ENCODE peak calls at places on chromosomes 4 and X, in six cellular contexts. Y is neural progenitor cell, H is OCI-LY7, K is H9, A is A549, O is fibroblast of lung. J is an unnamed sample.

GRCh38 chrX:43868791-43869190 is 13.5 kb downstream of the MAOB start:
- DNase-seq in Y (no peak), H (no peak), K (no peak), A (no peak), O (peak; percentile 52), J (no peak)

GRCh38 chr4:77593993-77594392 is 11.6 kb upstream of the CXCL13 start:
- DNase-seq in Y (no peak), H (no peak), K (no peak), A (no peak), O (peak; percentile 18), J (no peak)

GRCh38 chrX:37825225-37825842 is 22.0 kb downstream of the DYNLT3 start:
- DNase-seq in Y (peak; percentile 40), H (peak; percentile 73), K (peak; percentile 25), A (peak; percentile 10), O (no peak), J (peak; percentile 72)

GRCh38 chrX:2664497-2664896 is 26.6 kb upstream of the CD99 start:
- DNase-seq in Y (no peak), H (no peak), K (no peak), A (no peak), O (peak; percentile 80), J (no peak)

GRCh38 chr4:71616168-71616811 is 167.6 kb downstream of the GC start:
- DNase-seq in Y (no peak), H (no peak), K (no peak), A (no peak), O (no peak), J (no peak)

GRCh38 chr4:181970356-181970755 is 272.8 kb upstream of the TENM3 start:
- DNase-seq in Y (no peak), H (no peak), K (no peak), A (no peak), O (peak; percentile 83), J (no peak)

GRCh38 chrX:154797006-154797405 is 8.3 kb downstream of the MPP1 start:
- DNase-seq in Y (no peak), H (no peak), K (no peak), A (no peak), O (peak; percentile 27), J (no peak)

GRCh38 chr4:168604496-168605373 is 107.9 kb downstream of the PALLD start:
- DNase-seq in Y (peak; percentile 90), H (no peak), K (no peak), A (no peak), O (peak; percentile 96), J (no peak)

GRCh38 chrX:93637591-93637990 is 35.8 kb downstream of the NAP1L3 start:
- DNase-seq in Y (peak; percentile 48), H (no peak), K (peak; percentile 51), A (no peak), O (no peak), J (no peak)

GRCh38 chr4:13292372-13292771 is 191.8 kb downstream of the RAB28 start:
- DNase-seq in Y (no peak), H (no peak), K (no peak), A (no peak), O (no peak), J (no peak)

GRCh38 chr4:73687414-73687813 is 53.0 kb upstream of the CXCL8 start:
- DNase-seq in Y (no peak), H (no peak), K (no peak), A (no peak), O (no peak), J (no peak)

GRCh38 chr4:125520258-125520990 is 205.7 kb downstream of the FAT4 start:
- DNase-seq in Y (no peak), H (no peak), K (no peak), A (no peak), O (peak; percentile 79), J (no peak)

GRCh38 chrX:2710041-2710471 is 19.0 kb downstream of the CD99 start:
- DNase-seq in Y (no peak), H (no peak), K (no peak), A (peak; percentile 52), O (peak; percentile 72), J (peak; percentile 61)

GRCh38 chr4:156312261-156312847 is 358.7 kb upstream of the CTSO start:
- DNase-seq in Y (no peak), H (no peak), K (no peak), A (no peak), O (peak; percentile 69), J (no peak)

GRCh38 chr4:179165862-179166261 is 1723.6 kb upstream of the AGA start:
- DNase-seq in Y (peak; percentile 21), H (no peak), K (no peak), A (no peak), O (no peak), J (no peak)
- H3K4me2 ChIP-seq in Y (peak overlapping the region; percentile 56), H (no peak overlapping the region), K (peak overlapping the region; percentile 48), A (no peak overlapping the region), O (no peak overlapping the region), J (no peak overlapping the region)

DNA sequence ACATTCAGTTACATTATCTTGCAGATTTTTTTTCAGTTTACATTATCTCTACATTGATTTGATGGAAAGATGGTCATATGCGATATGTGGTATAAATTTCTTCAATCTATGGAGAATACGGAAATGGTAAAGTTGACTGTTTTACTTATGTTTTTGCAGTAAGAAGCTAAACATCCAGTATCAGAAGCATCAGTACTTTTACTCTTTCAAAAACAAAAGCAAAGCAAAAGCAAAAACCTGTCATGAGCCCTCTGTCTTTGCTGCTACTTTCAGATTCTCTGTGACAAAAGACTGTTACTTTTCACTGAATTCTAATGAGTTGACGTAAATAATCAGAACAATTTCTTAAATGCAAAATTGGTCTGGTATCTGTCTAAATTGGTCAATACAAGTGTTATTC is 52.4 kb upstream of the UCP1 start:
- DNase-seq in Y (no peak), H (peak; percentile 59), K (no peak), A (no peak), O (no peak), J (no peak)
- H3K4me2 ChIP-seq in Y (no peak overlapping the region), H (peak overlapping the region; percentile 69), K (no peak overlapping the region), A (no peak overlapping the region), O (no peak overlapping the region), J (no peak overlapping the region)

GRCh38 chr4:6200011-6200921 is at the start of gene JAKMIP1:
- DNase-seq in Y (peak; percentile 91), H (peak; percentile 84), K (peak; percentile 91), A (peak; percentile 55), O (peak; percentile 65), J (no peak)

GRCh38 chr4:6199344-6199921 is 916 bp downstream of the JAKMIP1 start:
- DNase-seq in Y (peak; percentile 65), H (no peak), K (no peak), A (no peak), O (no peak), J (no peak)

GRCh38 chr4:6198278-6198677 is 2.1 kb downstream of the JAKMIP1 start:
- DNase-seq in Y (no peak), H (no peak), K (no peak), A (no peak), O (no peak), J (no peak)

GRCh38 chr4:6197433-6198174 is 2.7 kb downstream of the JAKMIP1 start:
- DNase-seq in Y (no peak), H (no peak), K (no peak), A (no peak), O (no peak), J (no peak)

GRCh38 chr4:6198768-6199343 is 1.5 kb downstream of the JAKMIP1 start:
- DNase-seq in Y (peak; percentile 77), H (no peak), K (peak; percentile 92), A (no peak), O (peak; percentile 11), J (no peak)
- H3K4me2 ChIP-seq in Y (peak overlapping the region; percentile 100), H (no peak overlapping the region), K (peak overlapping the region; percentile 68), A (peak overlapping the region; percentile 99), O (no peak overlapping the region), J (no peak overlapping the region)

GRCh38 chr4:54225671-54226398 is 3.3 kb upstream of the PDGFRA start:
- DNase-seq in Y (peak; percentile 29), H (no peak), K (peak; percentile 38), A (no peak), O (no peak), J (no peak)
- H3K4me2 ChIP-seq in Y (peak overlapping the region; percentile 83), H (no peak overlapping the region), K (peak overlapping the region; percentile 89), A (no peak overlapping the region), O (peak overlapping the region; percentile 95), J (no peak overlapping the region)

GRCh38 chrX:41009816-41010187 is 75.4 kb upstream of the USP9X start:
- DNase-seq in Y (no peak), H (no peak), K (no peak), A (no peak), O (no peak), J (no peak)
- H3K4me2 ChIP-seq in Y (no peak overlapping the region), H (peak overlapping the region; percentile 29), K (no peak overlapping the region), A (peak overlapping the region; percentile 90), O (peak overlapping the region; percentile 26), J (no peak overlapping the region)

DNA sequence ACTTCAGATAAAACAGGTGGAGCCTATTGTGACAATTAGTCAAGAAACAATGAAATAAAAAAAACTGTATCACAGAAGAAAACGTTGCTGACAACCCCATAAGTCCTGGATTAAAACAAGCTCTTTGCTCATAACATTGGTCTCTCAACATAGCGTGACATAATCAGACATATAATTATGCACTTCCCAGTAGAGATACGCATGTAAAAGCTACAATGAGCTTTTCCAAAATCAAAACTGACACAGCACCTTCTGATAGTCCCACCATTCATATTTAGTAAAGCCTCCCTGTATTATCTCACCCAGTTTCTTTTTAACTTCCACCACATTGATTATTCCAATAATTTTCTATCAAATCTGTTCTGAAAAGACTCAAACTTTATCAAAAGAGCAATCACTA is 372.1 kb upstream of the SMIM31 start:
- DNase-seq in Y (no peak), H (no peak), K (no peak), A (no peak), O (no peak), J (no peak)
- H3K4me2 ChIP-seq in Y (no peak overlapping the region), H (no peak overlapping the region), K (no peak overlapping the region), A (no peak overlapping the region), O (no peak overlapping the region), J (no peak overlapping the region)

J was measured in DND-41.